ENCODE peak calls at places on chromosome 2, in seven cellular contexts. One of them, this sample, is unnamed.

GRCh38 chr2:20400306-20400705 is 46.6 kb upstream of the RHOB start:
- DNase-seq in progenitor cell of endocrine pancreas: no peak
- DNase-seq in B cell: no peak
- DNase-seq in PC-3: no peak
- DNase-seq in adrenal gland: no peak
- DNase-seq in A549: no peak
- DNase-seq in astrocyte: no peak
- DNase-seq in this sample: no peak

GRCh38 chr2:188979730-188980123 is 5.6 kb downstream of the COL3A1 start:
- DNase-seq in progenitor cell of endocrine pancreas: no peak
- DNase-seq in B cell: no peak
- DNase-seq in PC-3: no peak
- DNase-seq in adrenal gland: no peak
- DNase-seq in A549: no peak
- DNase-seq in astrocyte: no peak
- DNase-seq in this sample: no peak

GRCh38 chr2:152034257-152034801 is 64.5 kb downstream of the CACNB4 start:
- DNase-seq in progenitor cell of endocrine pancreas: no peak
- DNase-seq in B cell: no peak
- DNase-seq in PC-3: no peak
- DNase-seq in adrenal gland: no peak
- DNase-seq in A549: no peak
- DNase-seq in astrocyte: no peak
- DNase-seq in this sample: no peak

GRCh38 chr2:46803551-46803885 is 112.1 kb downstream of the MCFD2 start:
- DNase-seq in progenitor cell of endocrine pancreas: no peak
- DNase-seq in B cell: no peak
- DNase-seq in PC-3: no peak
- DNase-seq in adrenal gland: no peak
- DNase-seq in A549: no peak
- DNase-seq in astrocyte: no peak
- DNase-seq in this sample: no peak

GRCh38 chr2:228545041-228545440 is 363.6 kb upstream of the SPHKAP start:
- DNase-seq in progenitor cell of endocrine pancreas: no peak
- DNase-seq in B cell: no peak
- DNase-seq in PC-3: peak
- DNase-seq in adrenal gland: no peak
- DNase-seq in A549: no peak
- DNase-seq in astrocyte: peak
- DNase-seq in this sample: peak

GRCh38 chr2:25899404-25899925 is 21.2 kb upstream of the ASXL2 start:
- DNase-seq in progenitor cell of endocrine pancreas: no peak
- DNase-seq in B cell: no peak
- DNase-seq in PC-3: peak
- DNase-seq in adrenal gland: no peak
- DNase-seq in A549: no peak
- DNase-seq in astrocyte: no peak
- DNase-seq in this sample: no peak

GRCh38 chr2:133346654-133347053 is 221.6 kb downstream of the NCKAP5 start:
- DNase-seq in progenitor cell of endocrine pancreas: no peak
- DNase-seq in B cell: no peak
- DNase-seq in PC-3: peak
- DNase-seq in adrenal gland: no peak
- DNase-seq in A549: peak
- DNase-seq in astrocyte: peak
- DNase-seq in this sample: peak

GRCh38 chr2:151297882-151298281 is 8.4 kb upstream of the NMI start:
- DNase-seq in progenitor cell of endocrine pancreas: no peak
- DNase-seq in B cell: peak
- DNase-seq in PC-3: peak
- DNase-seq in adrenal gland: no peak
- DNase-seq in A549: no peak
- DNase-seq in astrocyte: no peak
- DNase-seq in this sample: no peak

GRCh38 chr2:164458801-164459200 is 162.5 kb downstream of the GRB14 start:
- DNase-seq in progenitor cell of endocrine pancreas: no peak
- DNase-seq in B cell: no peak
- DNase-seq in PC-3: no peak
- DNase-seq in adrenal gland: no peak
- DNase-seq in A549: no peak
- DNase-seq in astrocyte: no peak
- DNase-seq in this sample: no peak

GRCh38 chr2:1603521-1603920 is 140.8 kb downstream of the PXDN start:
- DNase-seq in progenitor cell of endocrine pancreas: no peak
- DNase-seq in B cell: no peak
- DNase-seq in PC-3: no peak
- DNase-seq in adrenal gland: no peak
- DNase-seq in A549: no peak
- DNase-seq in astrocyte: no peak
- DNase-seq in this sample: no peak

GRCh38 chr2:177883177-177883576 is 189.4 kb downstream of the PDE11A start:
- DNase-seq in progenitor cell of endocrine pancreas: no peak
- DNase-seq in B cell: no peak
- DNase-seq in PC-3: no peak
- DNase-seq in adrenal gland: no peak
- DNase-seq in A549: no peak
- DNase-seq in astrocyte: no peak
- DNase-seq in this sample: no peak

GRCh38 chr2:20018576-20019152 is 6.2 kb upstream of the MATN3 start:
- DNase-seq in progenitor cell of endocrine pancreas: no peak
- DNase-seq in B cell: no peak
- DNase-seq in PC-3: no peak
- DNase-seq in adrenal gland: no peak
- DNase-seq in A549: no peak
- DNase-seq in astrocyte: no peak
- DNase-seq in this sample: no peak

GRCh38 chr2:71282493-71282892 is 49.1 kb upstream of the ZNF638 start:
- DNase-seq in progenitor cell of endocrine pancreas: no peak
- DNase-seq in B cell: peak
- DNase-seq in PC-3: no peak
- DNase-seq in adrenal gland: no peak
- DNase-seq in A549: peak
- DNase-seq in astrocyte: no peak
- DNase-seq in this sample: peak

GRCh38 chr2:153870308-153870707 is 1.4 kb upstream of the GALNT13 start:
- DNase-seq in progenitor cell of endocrine pancreas: no peak
- DNase-seq in B cell: no peak
- DNase-seq in PC-3: no peak
- DNase-seq in adrenal gland: no peak
- DNase-seq in A549: peak
- DNase-seq in astrocyte: no peak
- DNase-seq in this sample: no peak

GRCh38 chr2:43542285-43542933 is 53.4 kb downstream of the THADA start:
- DNase-seq in progenitor cell of endocrine pancreas: no peak
- DNase-seq in B cell: peak
- DNase-seq in PC-3: peak
- DNase-seq in adrenal gland: no peak
- DNase-seq in A549: peak
- DNase-seq in astrocyte: peak
- DNase-seq in this sample: peak

GRCh38 chr2:100852447-100852846 is 32.5 kb downstream of the NPAS2 start:
- DNase-seq in progenitor cell of endocrine pancreas: no peak
- DNase-seq in B cell: no peak
- DNase-seq in PC-3: no peak
- DNase-seq in adrenal gland: no peak
- DNase-seq in A549: no peak
- DNase-seq in astrocyte: no peak
- DNase-seq in this sample: no peak

GRCh38 chr2:204681412-204681811 is 136.1 kb downstream of the PARD3B start:
- DNase-seq in progenitor cell of endocrine pancreas: no peak
- DNase-seq in B cell: no peak
- DNase-seq in PC-3: no peak
- DNase-seq in adrenal gland: no peak
- DNase-seq in A549: no peak
- DNase-seq in astrocyte: peak
- DNase-seq in this sample: peak

GRCh38 chr2:187842978-187843847 is 289.0 kb upstream of the TFPI start:
- DNase-seq in progenitor cell of endocrine pancreas: no peak
- DNase-seq in B cell: no peak
- DNase-seq in PC-3: peak
- DNase-seq in adrenal gland: no peak
- DNase-seq in A549: peak
- DNase-seq in astrocyte: peak
- DNase-seq in this sample: peak

GRCh38 chr2:159199751-159200465 is 86.6 kb downstream of the WDSUB1 start:
- DNase-seq in progenitor cell of endocrine pancreas: no peak
- DNase-seq in B cell: no peak
- DNase-seq in PC-3: no peak
- DNase-seq in adrenal gland: no peak
- DNase-seq in A549: no peak
- DNase-seq in astrocyte: no peak
- DNase-seq in this sample: no peak

GRCh38 chr2:118246726-118247125 is 158.5 kb downstream of the INSIG2 start:
- DNase-seq in progenitor cell of endocrine pancreas: no peak
- DNase-seq in B cell: no peak
- DNase-seq in PC-3: peak
- DNase-seq in adrenal gland: peak
- DNase-seq in A549: no peak
- DNase-seq in astrocyte: no peak
- DNase-seq in this sample: no peak

GRCh38 chr2:165067958-165068612 is 112.8 kb upstream of the SLC38A11 start:
- DNase-seq in progenitor cell of endocrine pancreas: peak
- DNase-seq in B cell: no peak
- DNase-seq in PC-3: peak
- DNase-seq in adrenal gland: peak
- DNase-seq in A549: peak
- DNase-seq in astrocyte: peak
- DNase-seq in this sample: peak

GRCh38 chr2:241844066-241844728 is 14.5 kb downstream of the PDCD1 start:
- DNase-seq in progenitor cell of endocrine pancreas: peak
- DNase-seq in B cell: peak
- DNase-seq in PC-3: peak
- DNase-seq in adrenal gland: peak
- DNase-seq in A549: peak
- DNase-seq in astrocyte: peak
- DNase-seq in this sample: peak

DNA sequence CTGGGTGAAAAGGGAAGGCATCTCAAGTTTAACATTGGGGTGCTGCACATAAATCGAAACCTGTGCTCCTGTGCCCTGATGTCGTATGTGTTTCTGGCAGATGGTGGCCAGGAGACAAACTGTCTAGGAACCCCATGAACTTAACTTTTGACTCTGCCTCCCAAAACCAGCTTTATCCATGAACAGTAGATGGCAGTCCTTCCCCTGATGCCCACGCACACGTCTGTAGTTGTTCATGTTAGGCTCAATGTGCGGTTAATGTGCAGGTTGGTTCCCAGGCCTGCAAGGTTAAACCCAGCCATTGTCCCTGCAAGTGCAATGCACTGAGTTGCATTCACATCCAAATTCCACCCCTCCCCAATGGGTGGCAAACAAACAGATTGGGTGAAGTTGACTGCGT is 44.1 kb upstream of the SIX3 start:
- DNase-seq in progenitor cell of endocrine pancreas: no peak
- DNase-seq in B cell: no peak
- DNase-seq in PC-3: peak
- DNase-seq in adrenal gland: no peak
- DNase-seq in A549: peak
- DNase-seq in astrocyte: no peak
- DNase-seq in this sample: no peak
- TF ChIP-seq CTCF in progenitor cell of endocrine pancreas: no peak
- TF ChIP-seq CTCF in B cell: no peak
- TF ChIP-seq CTCF in PC-3: peak
- TF ChIP-seq CTCF in adrenal gland: no peak
- TF ChIP-seq CTCF in A549: peak
- TF ChIP-seq CTCF in astrocyte: no peak
- TF ChIP-seq CTCF in this sample: no peak

GRCh38 chr2:223102040-223102899 is 50.3 kb downstream of the KCNE4 start:
- DNase-seq in progenitor cell of endocrine pancreas: no peak
- DNase-seq in B cell: no peak
- DNase-seq in PC-3: no peak
- DNase-seq in adrenal gland: no peak
- DNase-seq in A549: no peak
- DNase-seq in astrocyte: no peak
- DNase-seq in this sample: no peak
- TF ChIP-seq CTCF in progenitor cell of endocrine pancreas: no peak
- TF ChIP-seq CTCF in B cell: no peak
- TF ChIP-seq CTCF in PC-3: no peak
- TF ChIP-seq CTCF in adrenal gland: no peak
- TF ChIP-seq CTCF in A549: no peak
- TF ChIP-seq CTCF in astrocyte: no peak
- TF ChIP-seq CTCF in this sample: peak

DNA sequence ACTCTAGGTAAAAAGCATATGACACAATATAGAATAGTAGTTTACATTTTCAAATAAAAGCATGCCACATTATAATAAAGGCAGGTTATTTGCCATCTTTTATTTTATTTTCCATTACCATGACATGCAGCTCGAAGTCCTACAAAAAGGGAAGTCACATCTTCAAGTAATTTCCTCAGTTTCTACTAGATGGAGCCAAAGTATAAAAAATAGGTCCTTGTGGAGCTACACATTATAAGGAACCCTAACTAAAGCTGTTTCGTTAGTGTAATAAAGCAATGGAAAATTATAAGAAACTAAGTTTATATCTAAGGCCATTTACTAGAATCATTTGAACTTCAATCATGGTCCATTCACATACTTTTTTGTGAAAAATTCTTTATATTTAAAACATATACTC is 674.5 kb downstream of the KCNJ3 start:
- DNase-seq in progenitor cell of endocrine pancreas: no peak
- DNase-seq in B cell: no peak
- DNase-seq in PC-3: peak
- DNase-seq in adrenal gland: no peak
- DNase-seq in A549: peak
- DNase-seq in astrocyte: peak
- DNase-seq in this sample: no peak
- TF ChIP-seq CTCF in progenitor cell of endocrine pancreas: peak
- TF ChIP-seq CTCF in B cell: no peak
- TF ChIP-seq CTCF in PC-3: peak
- TF ChIP-seq CTCF in adrenal gland: no peak
- TF ChIP-seq CTCF in A549: peak
- TF ChIP-seq CTCF in astrocyte: peak
- TF ChIP-seq CTCF in this sample: peak

DNA sequence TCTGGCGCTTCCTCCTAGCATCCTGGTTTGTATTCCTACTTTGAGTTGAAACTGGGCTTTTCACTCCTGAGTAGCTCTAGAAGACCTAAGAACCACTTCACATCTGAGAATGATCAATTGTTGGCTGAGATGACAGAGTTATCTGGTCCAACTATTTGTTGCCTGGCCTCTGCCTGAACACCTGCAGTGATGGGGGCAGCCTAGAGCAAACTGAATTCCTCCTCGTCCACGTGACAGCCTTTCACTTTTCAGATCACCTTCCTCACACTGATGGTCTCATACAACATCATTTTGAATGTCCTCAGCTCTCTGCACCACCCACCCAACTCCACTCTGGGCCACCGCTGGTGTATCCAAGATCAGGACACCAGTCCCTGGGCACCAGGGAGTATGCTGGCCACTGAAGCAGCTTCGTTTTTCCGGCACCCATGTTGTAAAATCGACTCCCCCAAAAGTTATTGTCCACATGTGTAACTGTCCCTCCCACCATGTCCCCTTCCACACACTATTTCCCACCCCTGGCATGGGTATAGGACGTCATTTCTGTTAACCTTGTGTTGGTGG is 96.5 kb downstream of the TGOLN2 start:
- DNase-seq in progenitor cell of endocrine pancreas: no peak
- DNase-seq in B cell: no peak
- DNase-seq in PC-3: no peak
- DNase-seq in adrenal gland: no peak
- DNase-seq in A549: no peak
- DNase-seq in astrocyte: no peak
- DNase-seq in this sample: no peak
- TF ChIP-seq CTCF in progenitor cell of endocrine pancreas: peak
- TF ChIP-seq CTCF in B cell: no peak
- TF ChIP-seq CTCF in PC-3: peak
- TF ChIP-seq CTCF in adrenal gland: no peak
- TF ChIP-seq CTCF in A549: no peak
- TF ChIP-seq CTCF in astrocyte: no peak
- TF ChIP-seq CTCF in this sample: no peak

GRCh38 chr2:68837164-68837860 is 33.9 kb downstream of the BMP10 start:
- DNase-seq in progenitor cell of endocrine pancreas: peak
- DNase-seq in B cell: peak
- DNase-seq in PC-3: peak
- DNase-seq in adrenal gland: peak
- DNase-seq in A549: peak
- DNase-seq in astrocyte: no peak
- DNase-seq in this sample: no peak
- TF ChIP-seq CTCF in progenitor cell of endocrine pancreas: peak
- TF ChIP-seq CTCF in B cell: peak
- TF ChIP-seq CTCF in PC-3: peak
- TF ChIP-seq CTCF in adrenal gland: peak
- TF ChIP-seq CTCF in A549: peak
- TF ChIP-seq CTCF in astrocyte: peak
- TF ChIP-seq CTCF in this sample: peak